ENCODE peak calls at places on chromosomes 16 and 17, in six cellular contexts. B is mesendoderm; G is K562; H is effector memory CD4-positive, alpha-beta T cell; A is CD8-positive, alpha-beta T cell; M is OCI-LY7. D is an unnamed sample.

GRCh38 chr17:35449371-35449931 is 885 bp upstream of the SLFN13 start:
- DNase-seq in B (peak; percentile 42), G (no peak), H (no peak), A (no peak), M (no peak), D (no peak)

GRCh38 chr16:62041401-62041800 is 5.2 kb upstream of the CDH8 start:
- DNase-seq in B (peak; percentile 73), G (no peak), H (no peak), A (no peak), M (peak; percentile 8), D (no peak)

GRCh38 chr16:53465606-53466290 is 31.5 kb downstream of the RBL2 start:
- DNase-seq in B (no peak), G (no peak), H (no peak), A (no peak), M (no peak), D (no peak)

GRCh38 chr16:68250951-68251350 is 5.8 kb downstream of the PLA2G15 start:
- DNase-seq in B (no peak), G (no peak), H (no peak), A (no peak), M (no peak), D (no peak)

GRCh38 chr16:8963010-8963824 is 489 bp downstream of the USP7 start:
- DNase-seq in B (no peak), G (peak; percentile 79), H (no peak), A (no peak), M (peak; percentile 48), D (no peak)

GRCh38 chr16:30731411-30731810 is 16.8 kb upstream of the PHKG2 start:
- DNase-seq in B (no peak), G (no peak), H (no peak), A (no peak), M (no peak), D (no peak)

GRCh38 chr16:4607841-4608703 is 6.6 kb downstream of the UBALD1 start:
- DNase-seq in B (no peak), G (peak; percentile 8), H (no peak), A (no peak), M (no peak), D (no peak)

GRCh38 chr16:4505356-4506153 is 29.4 kb downstream of the HMOX2 start:
- DNase-seq in B (no peak), G (no peak), H (peak; percentile 62), A (peak; percentile 61), M (peak; percentile 90), D (no peak)

GRCh38 chr16:28096974-28097373 is 33.5 kb upstream of the GSG1L start:
- DNase-seq in B (no peak), G (no peak), H (no peak), A (no peak), M (no peak), D (no peak)

GRCh38 chr16:76729525-76729924 is 452.3 kb downstream of the CNTNAP4 start:
- DNase-seq in B (peak; percentile 11), G (no peak), H (no peak), A (no peak), M (no peak), D (no peak)

GRCh38 chr17:78628547-78629435 is 51.6 kb upstream of the DNAH17 start:
- DNase-seq in B (no peak), G (no peak), H (no peak), A (no peak), M (no peak), D (no peak)

GRCh38 chr17:42529054-42529453 is 7.0 kb upstream of the NAGLU start:
- DNase-seq in B (peak; percentile 58), G (no peak), H (no peak), A (no peak), M (no peak), D (no peak)

GRCh38 chr17:35788504-35788998 is 6.9 kb downstream of the MMP28 start:
- DNase-seq in B (no peak), G (no peak), H (no peak), A (no peak), M (no peak), D (no peak)

GRCh38 chr17:11264183-11264871 is 23.3 kb downstream of the SHISA6 start:
- DNase-seq in B (peak; percentile 47), G (peak; percentile 48), H (no peak), A (no peak), M (peak; percentile 9), D (no peak)

GRCh38 chr16:66604376-66605176 is at the start of gene CMTM3:
- DNase-seq in B (peak; percentile 78), G (peak; percentile 96), H (peak; percentile 32), A (peak; percentile 60), M (peak; percentile 81), D (no peak)

GRCh38 chr17:64984776-64985521 is 65.7 kb upstream of the LRRC37A3 start:
- DNase-seq in B (no peak), G (no peak), H (peak; percentile 55), A (no peak), M (peak; percentile 61), D (no peak)

GRCh38 chr17:69058165-69058564 is 2.6 kb downstream of the ABCA9 start:
- DNase-seq in B (peak; percentile 75), G (no peak), H (no peak), A (no peak), M (no peak), D (peak; percentile 13)

GRCh38 chr17:80192268-80192667 is 22.4 kb downstream of the CARD14 start:
- DNase-seq in B (no peak), G (no peak), H (no peak), A (no peak), M (no peak), D (no peak)
- H3K27ac ChIP-seq in B (no peak overlapping the region), G (no peak overlapping the region), H (no peak overlapping the region), A (no peak overlapping the region), M (no peak overlapping the region), D (no peak overlapping the region)

GRCh38 chr16:85900031-85900792 is 1.2 kb downstream of the IRF8 start:
- DNase-seq in B (no peak), G (no peak), H (no peak), A (no peak), M (peak; percentile 48), D (no peak)
- H3K4me3 ChIP-seq in B (no peak overlapping the region), G (no peak overlapping the region), H (no peak overlapping the region), A (no peak overlapping the region), M (peak overlapping the region; percentile 96), D (no peak overlapping the region)

DNA sequence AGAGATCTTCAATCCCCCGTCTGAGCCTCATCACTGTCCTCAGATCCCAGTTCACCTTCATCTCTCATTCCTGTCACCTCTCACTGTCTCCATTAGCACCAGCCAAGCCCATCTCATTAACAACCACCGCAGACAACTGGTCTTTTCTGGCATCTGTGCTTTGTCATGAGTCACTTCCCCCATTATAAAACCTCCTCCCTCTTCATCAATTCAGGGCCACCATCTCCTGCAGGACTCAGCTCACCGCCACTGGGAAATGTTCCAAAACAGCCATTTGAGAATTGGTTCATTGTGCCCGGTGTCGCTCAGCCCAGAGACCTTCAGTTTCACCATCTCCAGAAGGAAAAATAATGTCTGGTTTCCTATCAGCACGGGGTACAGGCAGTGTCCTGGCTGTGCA is 56.9 kb upstream of the TEKT3 start:
- DNase-seq in B (peak; percentile 78), G (no peak), H (no peak), A (no peak), M (no peak), D (no peak)
- H3K27ac ChIP-seq in B (no peak overlapping the region), G (no peak overlapping the region), H (no peak overlapping the region), A (no peak overlapping the region), M (no peak overlapping the region), D (no peak overlapping the region)

GRCh38 chr17:5502552-5502951 is 16.2 kb downstream of the MIS12 start:
- DNase-seq in B (no peak), G (no peak), H (no peak), A (no peak), M (no peak), D (no peak)

GRCh38 chr17:5501725-5502124 is 15.4 kb downstream of the MIS12 start:
- DNase-seq in B (no peak), G (no peak), H (no peak), A (no peak), M (no peak), D (no peak)

GRCh38 chr17:5500247-5500803 is 14.0 kb downstream of the MIS12 start:
- DNase-seq in B (peak; percentile 22), G (no peak), H (no peak), A (no peak), M (no peak), D (no peak)

GRCh38 chr17:5500804-5501391 is 14.5 kb downstream of the MIS12 start:
- DNase-seq in B (peak; percentile 98), G (no peak), H (peak; percentile 58), A (peak; percentile 62), M (peak; percentile 69), D (peak; percentile 78)

GRCh38 chr17:5499790-5500189 is 13.4 kb downstream of the MIS12 start:
- DNase-seq in B (peak; percentile 38), G (no peak), H (no peak), A (no peak), M (no peak), D (no peak)
- H3K4me3 ChIP-seq in B (no peak overlapping the region), G (no peak overlapping the region), H (peak overlapping the region; percentile 59), A (peak overlapping the region; percentile 67), M (no peak overlapping the region), D (peak overlapping the region; percentile 56)

GRCh38 chr17:1736348-1737281 is 6.1 kb upstream of the SERPINF2 start:
- DNase-seq in B (no peak), G (peak; percentile 78), H (no peak), A (no peak), M (no peak), D (no peak)

GRCh38 chr17:1737531-1738291 is 5.0 kb upstream of the SERPINF2 start:
- DNase-seq in B (no peak), G (no peak), H (no peak), A (no peak), M (no peak), D (no peak)

GRCh38 chr17:1735834-1736347 is 6.8 kb upstream of the SERPINF2 start:
- DNase-seq in B (no peak), G (no peak), H (no peak), A (no peak), M (no peak), D (no peak)

GRCh38 chr17:1733759-1734158 is 8.9 kb upstream of the SERPINF2 start:
- DNase-seq in B (no peak), G (no peak), H (no peak), A (no peak), M (no peak), D (no peak)

DNA sequence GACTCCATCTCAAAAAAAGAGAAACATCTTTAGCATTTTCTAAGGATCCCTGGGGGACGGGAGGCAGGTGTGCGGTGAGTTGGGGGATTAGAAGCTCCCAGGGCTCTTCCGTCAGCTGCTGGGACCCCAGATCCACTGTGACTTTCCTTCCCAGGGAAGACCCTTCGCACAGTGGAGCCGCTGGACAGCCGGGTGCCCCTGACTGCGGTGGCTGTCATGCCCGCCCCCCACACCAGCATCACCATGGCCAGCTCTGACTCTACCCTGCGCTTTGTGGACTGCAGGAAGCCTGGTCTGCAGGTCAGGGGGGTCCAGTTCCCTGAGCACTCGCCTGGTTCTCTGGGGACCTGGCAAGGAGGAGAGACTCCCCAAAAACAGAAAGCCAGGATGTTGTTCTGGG is 7.3 kb upstream of the SERPINF2 start:
- DNase-seq in B (no peak), G (no peak), H (no peak), A (no peak), M (no peak), D (no peak)
- H3K27ac ChIP-seq in B (no peak overlapping the region), G (no peak overlapping the region), H (no peak overlapping the region), A (no peak overlapping the region), M (no peak overlapping the region), D (no peak overlapping the region)

DNA sequence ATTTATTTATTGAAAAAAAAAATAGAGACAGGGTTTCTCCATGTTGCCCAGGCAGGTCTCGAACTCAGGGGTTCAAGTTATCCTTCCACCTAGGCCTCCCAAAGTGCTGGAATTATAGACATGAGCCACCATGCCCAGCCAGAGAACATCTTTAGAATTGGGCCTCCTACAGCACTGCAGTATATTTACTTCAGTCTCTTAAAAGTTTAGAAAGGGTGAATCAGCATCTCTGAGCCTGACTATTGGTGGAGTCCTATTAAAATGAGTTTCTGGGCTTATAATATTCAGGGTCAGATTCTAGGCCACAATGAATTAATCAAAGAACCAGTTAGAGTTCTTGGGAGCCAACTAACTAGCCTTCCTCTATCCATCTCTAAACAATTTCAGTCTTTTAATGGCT is 22.8 kb downstream of the TADA2A start:
- DNase-seq in B (no peak), G (no peak), H (no peak), A (no peak), M (no peak), D (no peak)
- H3K4me3 ChIP-seq in B (no peak overlapping the region), G (no peak overlapping the region), H (no peak overlapping the region), A (no peak overlapping the region), M (no peak overlapping the region), D (no peak overlapping the region)

D was measured in iPS DF 6.9.